ENCODE peak calls at places on chromosomes 11 and 22, in seven cellular contexts. I, P, Z, D, R, K and A are unnamed samples.

GRCh38 chr22:39966522-39966921 is 6.3 kb downstream of the TMA7B start:
- DNase-seq in I (no peak), Z (no peak), R (no peak), D (no peak), K (no peak), P (no peak), A (no peak)

GRCh38 chr11:78474451-78474850 is 56.8 kb upstream of the GAB2 start:
- DNase-seq in D (no peak), R (no peak), P (no peak), I (no peak), K (no peak), Z (no peak), A (no peak)

GRCh38 chr11:3015796-3016195 is 23.7 kb upstream of the NAP1L4 start:
- DNase-seq in K (no peak), R (no peak), Z (no peak), D (no peak), I (no peak), P (no peak), A (no peak)

GRCh38 chr11:44244649-44245308 is 65.2 kb downstream of the ALX4 start:
- DNase-seq in D (no peak), P (no peak), R (no peak), I (peak; percentile 54), K (no peak), Z (no peak), A (no peak)

GRCh38 chr11:48052183-48053040 is 72.1 kb downstream of the PTPRJ start:
- DNase-seq in R (no peak), K (no peak), D (no peak), I (peak; percentile 75), P (no peak), Z (peak; percentile 39), A (no peak)

GRCh38 chr11:103907548-103908455 is 128.6 kb upstream of the DDI1 start:
- DNase-seq in R (no peak), K (no peak), P (no peak), D (no peak), Z (peak; percentile 6), I (peak; percentile 63), A (no peak)

GRCh38 chr22:24542641-24543040 is 12.3 kb downstream of the GUCD1 start:
- DNase-seq in P (no peak), Z (no peak), K (no peak), R (no peak), I (no peak), D (no peak), A (no peak)

GRCh38 chr11:13336246-13336873 is 58.8 kb downstream of the BMAL1 start:
- DNase-seq in I (no peak), R (no peak), Z (peak; percentile 56), P (no peak), K (no peak), D (no peak), A (no peak)

GRCh38 chr11:8092587-8093424 is 11.8 kb downstream of the TUB start:
- DNase-seq in K (no peak), Z (peak; percentile 48), I (peak; percentile 70), D (no peak), R (peak; percentile 59), P (peak; percentile 59), A (no peak)

GRCh38 chr11:9280655-9281301 is 15.6 kb upstream of the DENND5A start:
- DNase-seq in R (peak; percentile 86), Z (peak; percentile 60), D (peak; percentile 13), I (peak; percentile 84), P (peak; percentile 55), K (no peak), A (no peak)

GRCh38 chr11:103736323-103736722 is 300.1 kb upstream of the DDI1 start:
- DNase-seq in D (no peak), Z (no peak), P (no peak), I (no peak), R (no peak), K (no peak), A (no peak)